ENCODE peak calls at places on chromosome X, in eight cellular contexts. I is mammary epithelial cell, C is fibroblast of pulmonary artery, B is cardiac muscle cell, T is fibroblast of villous mesenchyme, M is cardiac fibroblast, W is astrocyte, K is SJCRH30. Y is an unnamed sample.

GRCh38 chrX:48025561-48025960 is 18.8 kb downstream of the SPACA5 start:
- DNase-seq in K (peak), W (peak), C (peak), B (peak), T (peak), I (peak), M (peak), Y (peak)

GRCh38 chrX:108020631-108021030 is 24.2 kb upstream of the VSIG1 start:
- DNase-seq in W (no peak), I (peak), M (peak), T (peak), K (peak), C (peak), B (peak), Y (peak)

GRCh38 chrX:15438332-15438731 is 54.1 kb upstream of the VEGFD start:
- DNase-seq in W (no peak), T (no peak), C (no peak), I (no peak), K (no peak), B (no peak), M (no peak), Y (no peak)

GRCh38 chrX:129726307-129727111 is 12.3 kb upstream of the XPNPEP2 start:
- DNase-seq in I (peak), W (peak), T (peak), C (peak), K (peak), B (peak), M (peak), Y (peak)

GRCh38 chrX:16797358-16797757 is 11.1 kb downstream of the TXLNG start:
- DNase-seq in B (peak), C (peak), T (no peak), M (peak), I (no peak), W (peak), K (no peak), Y (no peak)

GRCh38 chrX:67435536-67435935 is 108.3 kb upstream of the AR start:
- DNase-seq in K (no peak), B (no peak), M (no peak), T (no peak), I (no peak), C (no peak), W (no peak), Y (no peak)

GRCh38 chrX:77070108-77070918 is 376.9 kb upstream of the FGF16 start:
- DNase-seq in K (no peak), W (no peak), C (no peak), I (no peak), B (no peak), T (no peak), M (no peak), Y (no peak)

GRCh38 chrX:78555401-78555980 is 103.6 kb downstream of the RTL3 start:
- DNase-seq in C (peak), T (no peak), I (no peak), M (no peak), B (peak), W (no peak), K (peak), Y (no peak)

GRCh38 chrX:113966791-113967190 is 617.1 kb upstream of the HTR2C start:
- DNase-seq in T (no peak), B (no peak), M (no peak), C (no peak), I (no peak), W (no peak), K (no peak), Y (no peak)

GRCh38 chrX:112512509-112512908 is 167.2 kb downstream of the LHFPL1 start:
- DNase-seq in C (no peak), W (no peak), I (no peak), T (no peak), B (no peak), K (peak), M (no peak), Y (peak)

GRCh38 chrX:9770319-9770718 is 4.7 kb upstream of the GPR143 start:
- DNase-seq in K (peak), T (no peak), C (peak), B (no peak), M (no peak), I (peak), W (no peak), Y (no peak)

GRCh38 chrX:72621619-72622485 is 49.2 kb upstream of the HDAC8 start:
- DNase-seq in W (peak), M (peak), T (peak), B (peak), K (no peak), I (peak), C (peak), Y (no peak)

GRCh38 chrX:15563056-15563455 is 37.7 kb downstream of the ACE2 start:
- DNase-seq in M (no peak), B (no peak), I (no peak), T (no peak), C (no peak), K (no peak), W (no peak), Y (no peak)

GRCh38 chrX:8849945-8850344 is 48.8 kb upstream of the FAM9A start:
- DNase-seq in C (no peak), I (no peak), W (no peak), B (no peak), T (no peak), K (no peak), M (no peak), Y (peak)

GRCh38 chrX:153902388-153902787 is 2.1 kb upstream of the AVPR2 start:
- DNase-seq in M (no peak), B (no peak), T (no peak), W (no peak), K (no peak), I (no peak), C (no peak), Y (peak)

GRCh38 chrX:153903238-153903980 is 1.1 kb upstream of the AVPR2 start:
- DNase-seq in K (no peak), I (no peak), C (no peak), W (no peak), B (no peak), M (no peak), T (no peak), Y (peak)

GRCh38 chrX:153900806-153901752 is 3.4 kb upstream of the AVPR2 start:
- DNase-seq in C (peak), K (peak), I (peak), W (peak), M (peak), B (peak), T (peak), Y (peak)

GRCh38 chrX:153903991-153904957 is at the start of gene AVPR2:
- DNase-seq in K (no peak), C (no peak), T (no peak), I (no peak), B (no peak), W (no peak), M (no peak), Y (peak)

DNA sequence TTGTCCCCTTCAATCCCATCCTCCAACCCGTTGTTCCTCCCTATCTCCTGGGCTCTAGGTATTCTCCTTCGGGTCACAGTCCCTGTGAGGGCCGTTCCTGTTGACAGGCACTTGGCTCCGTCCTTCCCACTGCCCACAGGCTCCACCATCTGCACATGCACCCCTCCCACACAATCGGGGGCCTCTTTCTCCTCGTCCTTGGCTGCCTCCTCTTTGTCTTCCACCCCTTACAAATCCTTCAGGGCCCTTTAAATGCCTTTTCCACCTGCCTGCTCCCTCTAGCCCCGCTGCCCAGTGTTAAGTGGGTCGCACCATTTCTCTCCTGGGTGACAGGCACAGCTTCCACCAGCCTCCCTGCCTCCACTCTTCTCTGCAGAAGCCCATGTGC is 2.7 kb upstream of the AVPR2 start:
- DNase-seq in T (no peak), K (no peak), C (no peak), M (no peak), W (no peak), B (no peak), I (no peak), Y (no peak)
- H3K4me3 ChIP-seq in T (no peak), K (no peak), C (no peak), M (no peak), W (no peak), B (no peak), I (no peak), Y (no peak)

DNA sequence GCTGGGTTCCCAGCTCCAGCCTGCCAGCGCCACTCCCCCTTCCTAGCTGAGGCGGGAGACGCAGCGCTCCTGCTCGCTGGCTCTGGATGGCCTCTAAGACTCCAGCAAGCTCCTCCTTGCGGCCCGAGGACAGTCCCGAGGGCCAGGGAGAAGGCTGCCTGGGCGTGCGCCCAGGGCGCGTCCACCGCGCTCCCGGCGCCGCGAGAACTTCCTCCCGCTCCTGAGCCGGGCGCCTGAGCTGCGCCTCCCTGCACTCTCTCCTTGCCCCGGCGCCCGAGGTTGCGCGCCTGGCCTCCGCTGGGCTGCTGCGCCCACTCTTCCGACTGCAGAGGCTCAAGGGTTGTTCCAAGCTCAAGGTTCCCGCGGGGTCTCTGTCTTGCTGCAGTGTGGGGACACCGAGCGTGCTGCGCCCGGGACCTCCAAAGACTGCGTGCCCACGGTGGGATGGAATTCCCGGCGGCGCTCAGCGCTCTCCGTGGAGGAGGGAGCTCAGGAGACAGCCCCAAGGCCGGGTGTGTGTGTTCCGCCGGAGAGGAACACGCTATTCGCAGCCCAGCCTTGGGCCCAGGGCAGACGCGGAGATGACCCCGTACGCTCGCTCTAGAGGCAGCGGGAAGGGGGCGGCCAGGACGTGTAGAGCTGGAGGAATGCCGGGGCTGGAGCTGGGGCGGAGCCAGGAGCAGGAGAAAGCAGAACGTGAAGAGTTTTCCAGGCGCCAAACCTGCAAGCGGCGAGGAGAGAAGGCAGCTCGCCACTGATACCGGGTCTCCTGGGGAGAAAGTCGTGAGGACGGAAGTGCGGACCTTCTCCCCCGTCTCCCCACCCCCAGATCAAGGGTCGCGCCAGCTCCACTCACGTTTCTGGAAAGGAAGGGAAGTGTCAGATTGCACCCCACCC is at the start of gene ARHGAP6:
- DNase-seq in W (peak), B (peak), I (peak), M (peak), K (peak), T (peak), C (peak), Y (peak)
- H3K4me3 ChIP-seq in W (peak), B (peak), I (peak), M (peak), K (peak), T (peak), C (peak), Y (peak)

GRCh38 chrX:41441934-41442823 is 5.0 kb upstream of the NYX start:
- DNase-seq in K (no peak), B (peak), I (peak), T (peak), W (peak), M (peak), C (peak), Y (peak)
- H3K4me3 ChIP-seq in K (no peak), B (peak), I (peak), T (peak), W (peak), M (peak), C (peak), Y (peak)

GRCh38 chrX:103329991-103330390 is at the start of gene TCEAL7:
- DNase-seq in K (peak), B (peak), C (peak), M (peak), I (no peak), T (peak), W (peak), Y (peak)
- H3K4me3 ChIP-seq in K (peak), B (no peak), C (peak), M (peak), I (no peak), T (peak), W (peak), Y (peak)

GRCh38 chrX:101291204-101291603 is at the start of gene TAF7L:
- DNase-seq in T (no peak), C (peak), I (no peak), K (no peak), W (no peak), B (peak), M (peak), Y (peak)
- H3K4me3 ChIP-seq in T (peak), C (peak), I (no peak), K (no peak), W (peak), B (no peak), M (peak), Y (no peak)

GRCh38 chrX:41688154-41688553 is 619 bp upstream of the GPR34 start:
- DNase-seq in C (no peak), K (no peak), I (no peak), T (no peak), W (no peak), M (no peak), B (no peak), Y (no peak)

GRCh38 chrX:41692162-41692749 is 3.5 kb downstream of the GPR34 start:
- DNase-seq in W (peak), M (peak), C (peak), T (peak), I (no peak), B (peak), K (no peak), Y (no peak)

GRCh38 chrX:41688835-41689234 is at the start of gene GPR34:
- DNase-seq in B (no peak), K (no peak), W (no peak), C (no peak), I (no peak), T (no peak), M (no peak), Y (no peak)

GRCh38 chrX:41686788-41687187 is 2.0 kb upstream of the GPR34 start:
- DNase-seq in K (no peak), T (no peak), B (peak), W (no peak), I (no peak), M (no peak), C (no peak), Y (no peak)

GRCh38 chrX:41689711-41690110 is 938 bp downstream of the GPR34 start:
- DNase-seq in M (no peak), I (no peak), W (no peak), T (peak), K (no peak), B (peak), C (no peak), Y (no peak)
- H3K4me3 ChIP-seq in M (no peak), I (no peak), W (no peak), T (no peak), K (no peak), B (no peak), C (no peak), Y (no peak)

GRCh38 chrX:74421181-74422028 is at the start of gene SLC16A2:
- DNase-seq in M (peak), B (peak), K (peak), W (peak), I (peak), T (peak), C (peak), Y (peak)

GRCh38 chrX:74422029-74422352 is 698 bp downstream of the SLC16A2 start:
- DNase-seq in W (no peak), M (no peak), T (no peak), K (no peak), B (no peak), I (no peak), C (no peak), Y (peak)

GRCh38 chrX:74426071-74426470 is 4.8 kb downstream of the SLC16A2 start:
- DNase-seq in W (no peak), M (no peak), C (no peak), B (no peak), I (no peak), T (no peak), K (no peak), Y (no peak)

GRCh38 chrX:74422576-74423288 is 1.4 kb downstream of the SLC16A2 start:
- DNase-seq in B (peak), K (peak), T (peak), M (peak), I (peak), C (peak), W (peak), Y (peak)

DNA sequence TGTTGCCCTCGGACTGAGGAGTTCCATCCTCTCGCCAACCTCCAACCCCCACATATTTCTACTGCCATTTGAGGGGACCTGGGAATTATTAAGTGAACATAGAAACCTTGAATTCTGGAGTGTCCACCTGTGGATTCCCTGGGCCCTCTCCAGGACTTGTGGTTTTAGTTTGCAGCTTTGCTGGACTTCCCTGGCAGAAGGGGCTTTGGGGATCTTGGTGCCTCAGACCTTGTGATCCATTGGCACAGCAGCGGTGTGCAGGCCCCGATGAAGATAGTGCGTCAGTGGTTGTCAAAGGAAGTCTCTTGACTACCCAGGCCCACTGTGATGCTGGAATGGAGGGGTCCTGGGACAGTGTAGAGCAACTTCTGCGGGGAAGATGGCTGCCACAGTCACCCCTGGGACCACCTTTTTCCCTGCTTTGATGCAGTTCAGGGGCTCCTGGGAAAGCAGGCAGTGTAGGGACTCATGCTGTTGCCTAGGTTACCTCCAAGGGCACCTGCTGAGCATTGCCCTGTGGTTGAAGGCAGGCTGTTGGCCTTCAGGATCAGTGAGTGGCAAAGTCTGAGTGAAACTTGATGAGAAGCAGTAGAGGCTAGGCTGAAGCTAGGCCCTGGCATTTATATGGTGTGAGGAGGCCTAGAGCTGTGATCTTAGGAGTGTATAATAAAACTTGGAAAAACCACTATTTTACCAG is 2.1 kb downstream of the SLC16A2 start:
- DNase-seq in B (no peak), M (no peak), W (no peak), T (no peak), I (no peak), K (no peak), C (no peak), Y (peak)
- H3K4me3 ChIP-seq in B (no peak), M (no peak), W (peak), T (no peak), I (peak), K (peak), C (no peak), Y (peak)

DNA sequence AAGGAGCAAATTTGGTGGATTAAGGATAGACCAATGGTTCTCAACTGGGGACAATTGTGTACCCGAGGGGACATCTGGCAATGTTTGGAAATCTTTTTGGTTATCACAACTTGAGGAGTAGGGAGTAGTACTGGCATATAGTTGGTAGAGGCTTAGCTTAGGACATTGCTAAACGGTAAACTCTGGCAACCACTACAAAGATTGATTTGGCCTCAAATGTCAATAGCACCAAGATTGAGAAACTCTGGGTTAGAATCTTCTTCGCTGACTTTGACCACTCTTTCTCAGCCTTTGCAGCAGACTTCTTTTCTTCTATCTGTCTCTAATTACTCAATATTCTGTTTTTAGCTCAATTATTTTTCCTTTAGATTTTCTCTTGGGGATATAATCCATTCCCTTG is 1.5 kb upstream of the NBDY start:
- DNase-seq in C (no peak), M (no peak), K (no peak), I (no peak), W (no peak), T (no peak), B (no peak), Y (no peak)
- H3K4me3 ChIP-seq in C (no peak), M (no peak), K (no peak), I (no peak), W (no peak), T (no peak), B (no peak), Y (no peak)

GRCh38 chrX:124117325-124117724 is 155.8 kb downstream of the STAG2 start:
- DNase-seq in M (no peak), I (no peak), C (no peak), T (no peak), K (no peak), W (no peak), B (no peak), Y (no peak)
- H3K4me3 ChIP-seq in M (no peak), I (no peak), C (no peak), T (no peak), K (no peak), W (no peak), B (no peak), Y (no peak)

GRCh38 chrX:49187028-49187394 is 838 bp upstream of the PRICKLE3 start:
- DNase-seq in M (no peak), W (no peak), C (no peak), I (no peak), K (no peak), T (no peak), B (no peak), Y (peak)

GRCh38 chrX:49184294-49185061 is 1.7 kb downstream of the PRICKLE3 start:
- DNase-seq in I (peak), C (peak), B (peak), K (peak), M (peak), T (peak), W (peak), Y (peak)

GRCh38 chrX:49186125-49187027 is at the start of gene PRICKLE3:
- DNase-seq in C (peak), B (peak), I (peak), W (no peak), K (peak), M (peak), T (peak), Y (peak)

GRCh38 chrX:49185062-49185394 is 1.1 kb downstream of the PRICKLE3 start:
- DNase-seq in T (no peak), C (no peak), W (no peak), I (no peak), M (no peak), B (no peak), K (no peak), Y (no peak)

DNA sequence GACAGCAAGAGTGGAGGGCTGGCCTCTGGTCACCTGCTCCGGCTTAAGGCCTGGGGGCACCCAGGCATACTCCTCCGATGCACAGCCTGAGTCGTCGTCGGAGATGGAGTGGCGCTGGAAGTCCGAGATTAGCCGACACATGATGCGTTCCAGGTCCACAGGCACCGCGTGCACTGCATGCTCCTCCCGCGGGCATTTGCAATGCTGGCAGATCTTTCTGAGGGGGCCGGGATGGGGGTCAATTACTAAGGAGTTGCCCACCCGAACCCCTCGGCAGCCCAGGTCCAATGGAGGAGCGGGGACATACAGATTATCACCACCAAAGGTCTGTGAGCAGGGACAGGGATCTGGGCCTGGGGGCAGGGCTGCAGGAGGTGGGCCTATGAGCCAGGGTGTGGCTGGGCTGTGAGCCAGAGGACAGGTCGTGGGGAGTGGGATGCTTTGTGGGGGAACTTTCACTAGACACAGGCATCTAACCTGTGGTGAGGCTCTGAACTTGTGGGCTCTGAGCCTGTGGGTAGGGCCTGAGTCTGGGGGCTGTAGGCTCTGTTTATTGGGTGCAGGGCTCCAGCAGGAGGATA is 2.4 kb downstream of the PRICKLE3 start:
- DNase-seq in K (no peak), C (no peak), B (no peak), I (no peak), W (no peak), T (no peak), M (no peak), Y (no peak)
- H3K4me3 ChIP-seq in K (no peak), C (peak), B (no peak), I (peak), W (no peak), T (peak), M (peak), Y (no peak)

Y was measured in H7.